ENCODE peak calls at places on chromosomes 3 and 15, in ten cellular contexts. F is A549, K is tibial nerve, D is H1, L is transverse colon, T is K562, U is SK-N-SH, W is HepG2, Y is suprapubic skin, H is stomach. S is an unnamed sample. For H3K4me1, the result is how much of the 10 kb centered on the place peaks cover.

GRCh38 chr3:48301814-48302194 is 31.7 kb downstream of the SPINK8 start:
- DNase-seq in F (peak), K (peak), D (no peak), L (peak), T (peak), U (peak), W (peak), Y (peak), H (peak), S (peak)

GRCh38 chr3:102238362-102238761 is 196.5 kb upstream of the ZPLD1 start:
- DNase-seq in F (no peak), K (no peak), D (no peak), L (peak), T (no peak), U (no peak), W (no peak), Y (no peak), H (no peak), S (no peak)

GRCh38 chr3:34683851-34684250 is 885.4 kb downstream of the PDCD6IP start:
- DNase-seq in F (peak), K (peak), D (peak), L (peak), T (peak), U (peak), W (peak), Y (no peak), H (peak), S (no peak)

GRCh38 chr3:100125539-100125938 is 11.2 kb upstream of the FILIP1L start:
- DNase-seq in F (no peak), K (no peak), D (no peak), L (no peak), T (no peak), U (no peak), W (no peak), Y (no peak), H (no peak), S (no peak)

GRCh38 chr15:91694829-91695205 is 158.7 kb upstream of the SLCO3A1 start:
- DNase-seq in F (peak), K (peak), D (no peak), L (peak), T (no peak), U (peak), W (peak), Y (peak), H (no peak), S (peak)

GRCh38 chr3:141458937-141459510 is 27.8 kb upstream of the RASA2 start:
- DNase-seq in F (no peak), K (no peak), D (no peak), L (no peak), T (peak), U (no peak), W (no peak), Y (no peak), H (no peak), S (no peak)

GRCh38 chr3:135023985-135024658 is 229.1 kb downstream of the EPHB1 start:
- DNase-seq in F (no peak), K (no peak), D (peak), L (no peak), T (no peak), U (no peak), W (no peak), Y (no peak), H (no peak), S (no peak)

GRCh38 chr3:189001559-189001958 is 170.2 kb upstream of the TPRG1 start:
- DNase-seq in F (peak), K (no peak), D (no peak), L (no peak), T (no peak), U (no peak), W (no peak), Y (no peak), H (no peak), S (no peak)

GRCh38 chr3:57130426-57131209 is 34.5 kb downstream of the IL17RD start:
- DNase-seq in F (no peak), K (peak), D (peak), L (no peak), T (no peak), U (peak), W (no peak), Y (no peak), H (no peak), S (peak)

GRCh38 chr15:41952003-41952563 is 20.3 kb downstream of the EHD4 start:
- DNase-seq in F (no peak), K (no peak), D (no peak), L (no peak), T (no peak), U (no peak), W (no peak), Y (peak), H (no peak), S (no peak)

GRCh38 chr15:70087708-70088352 is 9.9 kb downstream of the TLE3 start:
- DNase-seq in F (no peak), K (no peak), D (no peak), L (no peak), T (peak), U (no peak), W (no peak), Y (no peak), H (no peak), S (no peak)

GRCh38 chr15:99157456-99157855 is 52.6 kb downstream of the SYNM start:
- DNase-seq in F (no peak), K (no peak), D (no peak), L (no peak), T (no peak), U (no peak), W (no peak), Y (no peak), H (no peak), S (no peak)

GRCh38 chr15:45393851-45394250 is 15.5 kb upstream of the GATM start:
- DNase-seq in F (peak), K (no peak), D (no peak), L (no peak), T (no peak), U (no peak), W (peak), Y (no peak), H (no peak), S (no peak)
- TF ChIP-seq CTCF in F (peak), K (no peak), D (peak), L (no peak), T (peak), U (no peak), W (peak), Y (no peak), H (no peak), S (no peak)

DNA sequence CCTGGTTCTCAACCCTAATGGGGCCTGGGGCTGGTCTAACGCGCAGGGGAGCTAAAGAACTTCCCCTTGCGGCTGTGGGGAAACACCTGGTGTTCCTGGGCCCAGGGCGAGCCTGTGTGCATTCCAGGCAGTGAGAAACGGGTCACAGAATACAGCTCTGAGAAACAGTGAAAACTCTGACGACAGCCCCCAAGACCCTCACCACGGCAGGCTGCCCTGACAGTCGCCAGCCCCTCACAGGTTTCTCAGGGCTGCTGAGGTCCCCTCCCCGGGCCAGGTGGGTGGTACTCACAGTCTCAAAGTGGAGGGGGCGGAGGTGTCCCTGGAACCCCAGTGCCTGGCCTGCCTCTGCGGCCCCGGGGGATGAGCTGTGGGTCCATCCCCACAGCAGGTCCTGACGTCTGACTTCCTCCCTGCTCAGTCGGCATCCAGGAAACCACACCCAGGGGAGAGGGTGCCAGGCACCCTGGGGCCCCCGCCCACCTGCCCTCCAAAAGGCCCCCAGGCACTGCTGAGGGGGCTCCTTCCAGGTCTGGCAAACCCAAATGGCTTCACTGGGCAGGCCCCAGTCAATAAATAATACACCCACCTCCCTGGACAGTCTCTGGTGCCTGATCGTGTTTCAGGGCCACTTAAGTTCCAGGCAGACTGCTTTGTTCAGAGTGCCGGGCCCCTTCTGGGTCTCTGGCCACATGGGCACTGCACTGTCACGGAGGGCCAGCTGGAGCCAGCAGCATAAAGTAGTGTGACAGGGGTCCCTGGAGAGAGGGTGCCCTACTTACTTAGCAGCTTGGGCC is 57.7 kb downstream of the IQSEC1 start:
- DNase-seq in F (no peak), K (no peak), D (no peak), L (peak), T (no peak), U (no peak), W (no peak), Y (peak), H (peak), S (no peak)
- TF ChIP-seq EP300 in F (no peak), K (peak), D (no peak), L (no peak), T (no peak), U (no peak), W (no peak), Y (no peak), H (no peak), S (no peak)

GRCh38 chr3:154125378-154126030 is 4.3 kb downstream of the ARHGEF26 start:
- DNase-seq in F (peak), K (no peak), D (no peak), L (no peak), T (no peak), U (no peak), W (peak), Y (no peak), H (no peak), S (no peak)
- H3K4me1 ChIP-seq in F (under half), K (under half), D (under half), L (under half), T (under half), U (under half), W (half or more), Y (half or more), H (under half), S (under half)

GRCh38 chr15:33313491-33313890 is 2.7 kb downstream of the RYR3 start:
- DNase-seq in F (no peak), K (no peak), D (no peak), L (no peak), T (no peak), U (no peak), W (no peak), Y (no peak), H (no peak), S (no peak)

GRCh38 chr15:33314115-33314514 is 3.3 kb downstream of the RYR3 start:
- DNase-seq in F (no peak), K (no peak), D (no peak), L (no peak), T (no peak), U (no peak), W (no peak), Y (no peak), H (no peak), S (no peak)

GRCh38 chr15:33310481-33311311 is at the start of gene RYR3:
- DNase-seq in F (no peak), K (no peak), D (peak), L (no peak), T (no peak), U (peak), W (no peak), Y (no peak), H (no peak), S (no peak)

GRCh38 chr15:33311312-33311971 is 675 bp downstream of the RYR3 start:
- DNase-seq in F (no peak), K (no peak), D (peak), L (no peak), T (no peak), U (peak), W (no peak), Y (no peak), H (no peak), S (no peak)

DNA sequence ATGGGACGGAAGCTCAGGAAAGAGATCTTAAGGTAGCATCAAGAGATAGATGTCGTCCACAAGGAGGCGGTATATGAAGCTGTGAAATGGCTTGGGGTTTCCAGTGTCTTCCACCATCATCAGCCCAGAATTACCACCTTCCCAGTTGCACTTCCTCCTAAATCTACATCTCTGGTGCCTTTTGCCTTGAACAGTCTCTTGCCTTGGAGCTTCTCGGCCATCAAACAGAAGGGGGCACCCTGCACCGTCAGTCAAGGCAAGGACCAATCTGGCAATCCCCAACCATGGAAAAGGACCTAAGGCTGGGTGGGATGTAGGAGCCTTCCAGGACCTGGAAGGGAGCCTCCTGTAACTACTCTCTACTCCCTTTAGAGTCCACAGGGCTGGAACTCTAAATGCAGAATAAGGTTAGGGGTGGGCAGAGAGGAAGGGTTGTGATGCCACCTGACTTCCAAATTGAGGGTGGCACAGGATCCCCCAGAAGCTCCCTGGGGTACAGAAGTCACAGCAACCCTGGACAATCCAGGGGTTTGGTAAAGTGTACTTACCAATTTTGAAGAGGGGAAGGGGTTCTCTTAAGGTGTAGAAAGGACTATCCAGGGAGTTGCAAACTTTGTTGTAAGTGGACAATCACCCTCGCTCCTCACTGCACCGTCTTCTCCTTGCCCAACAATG is 1.0 kb upstream of the RYR3 start:
- DNase-seq in F (peak), K (no peak), D (peak), L (no peak), T (peak), U (peak), W (no peak), Y (no peak), H (no peak), S (no peak)
- TF ChIP-seq CTCF in F (peak), K (no peak), D (peak), L (peak), T (peak), U (peak), W (peak), Y (peak), H (no peak), S (no peak)

GRCh38 chr3:190677001-190677400 is 163.1 kb downstream of the IL1RAP start:
- DNase-seq in F (no peak), K (no peak), D (no peak), L (no peak), T (no peak), U (no peak), W (no peak), Y (no peak), H (no peak), S (no peak)
- TF ChIP-seq EP300 in F (no peak), K (no peak), D (no peak), L (no peak), T (no peak), U (no peak), W (no peak), Y (no peak), H (no peak), S (no peak)

GRCh38 chr3:115347737-115348136 is 200.6 kb upstream of the ZBTB20 start:
- DNase-seq in F (no peak), K (no peak), D (no peak), L (no peak), T (no peak), U (no peak), W (no peak), Y (no peak), H (no peak), S (no peak)
- H3K4me1 ChIP-seq in F (under half), K (under half), D (under half), L (under half), T (under half), U (under half), W (under half), Y (under half), H (under half), S (under half)

GRCh38 chr15:89321521-89322410 is 12.9 kb downstream of the POLG start:
- DNase-seq in F (no peak), K (no peak), D (no peak), L (no peak), T (no peak), U (peak), W (peak), Y (no peak), H (peak), S (no peak)
- TF ChIP-seq CTCF in F (no peak), K (no peak), D (peak), L (no peak), T (no peak), U (no peak), W (peak), Y (no peak), H (no peak), S (no peak)

DNA sequence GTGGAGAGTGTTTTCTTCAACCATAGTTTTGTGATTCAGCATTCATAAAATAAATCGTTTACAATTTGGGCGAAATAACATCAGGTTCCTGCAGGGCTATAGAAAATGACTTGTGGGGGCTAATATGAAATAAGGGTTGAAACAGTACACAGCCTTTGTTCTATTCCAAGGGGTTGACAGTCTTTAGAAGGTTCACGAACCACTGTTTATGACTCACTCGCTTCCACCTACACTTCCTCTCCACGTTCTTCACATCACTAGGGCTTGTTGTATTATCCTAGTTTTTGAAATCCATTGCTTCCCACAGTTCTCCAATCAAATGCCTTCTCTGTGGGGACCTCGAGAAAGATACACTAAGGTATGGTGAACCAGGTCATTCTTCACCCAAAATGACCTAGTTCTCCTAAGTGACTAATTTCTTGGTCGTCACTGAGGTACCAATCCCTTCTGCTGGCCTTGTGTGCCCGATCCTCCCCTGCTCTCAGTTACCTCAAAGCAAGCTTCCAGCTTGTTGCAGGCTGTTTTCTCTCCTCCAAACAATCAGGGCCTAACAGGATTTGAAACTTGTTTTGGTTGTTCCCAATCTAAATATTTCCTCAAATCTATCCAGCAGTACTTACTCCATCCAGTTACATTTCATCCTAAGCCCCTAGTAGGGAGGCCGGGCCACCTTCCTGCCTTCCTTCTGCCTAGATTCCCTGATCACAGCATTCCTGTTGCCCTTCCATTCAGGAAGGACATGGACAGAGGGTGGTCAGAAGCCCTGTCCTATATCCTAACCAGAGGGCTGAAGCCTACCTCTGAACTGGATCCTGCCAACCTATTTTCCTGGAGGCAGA is 23.1 kb upstream of the TBL1XR1 start:
- DNase-seq in F (no peak), K (no peak), D (no peak), L (no peak), T (no peak), U (no peak), W (no peak), Y (no peak), H (no peak), S (no peak)
- TF ChIP-seq EP300 in F (no peak), K (no peak), D (no peak), L (no peak), T (no peak), U (no peak), W (no peak), Y (no peak), H (no peak), S (no peak)

DNA sequence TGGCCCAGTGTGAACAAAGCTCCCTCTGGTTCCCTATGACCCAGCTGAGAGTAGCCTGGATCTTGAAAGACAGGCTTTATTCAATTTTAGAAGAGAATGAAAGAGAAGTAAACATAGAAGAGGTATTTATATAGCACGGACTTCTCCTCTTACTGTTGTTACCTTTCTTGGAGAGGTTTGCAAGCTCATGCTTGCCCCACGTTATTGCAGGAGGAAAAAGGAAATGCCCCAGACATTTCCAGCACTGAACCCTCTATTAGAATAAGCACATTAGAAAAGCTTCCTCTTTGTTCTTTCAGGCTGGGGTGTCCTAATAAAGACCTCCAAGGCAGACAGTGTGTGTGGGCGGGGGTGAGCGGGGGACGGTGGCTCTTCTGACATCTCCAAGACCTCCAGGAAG is 98.7 kb upstream of the AGBL1 start:
- DNase-seq in F (no peak), K (no peak), D (no peak), L (no peak), T (no peak), U (no peak), W (no peak), Y (no peak), H (no peak), S (no peak)
- H3K4me1 ChIP-seq in F (under half), K (under half), D (under half), L (under half), T (under half), U (under half), W (under half), Y (under half), H (under half), S (under half)